ENCODE peak calls at places on chromosome 3, in four cellular contexts. I is body of pancreas; C is SJSA1; B is CD4-positive, alpha-beta T cell. V is an unnamed sample. For H3K27me3, the result is how much of the 10 kb centered on the place peaks cover.

GRCh38 chr3:38582941-38583645 is 66.4 kb downstream of the SCN5A start:
- DNase-seq in B (no peak), C (peak), I (no peak), V (no peak)

GRCh38 chr3:62248831-62249776 is 124.2 kb downstream of the FEZF2 start:
- DNase-seq in B (no peak), I (no peak), C (no peak), V (no peak)

GRCh38 chr3:186648851-186649250 is 8.7 kb downstream of the FETUB start:
- DNase-seq in C (no peak), I (no peak), B (no peak), V (no peak)

GRCh38 chr3:129107793-129108192 is 13.8 kb downstream of the RAB43 start:
- DNase-seq in C (no peak), B (no peak), I (no peak), V (no peak)

GRCh38 chr3:168094877-168095610 is 680 bp downstream of the GOLIM4 start:
- DNase-seq in B (no peak), I (peak), C (peak), V (peak)

GRCh38 chr3:140399853-140400252 is 278.0 kb upstream of the TRIM42 start:
- DNase-seq in B (no peak), I (no peak), C (no peak), V (no peak)

GRCh38 chr3:193052294-193052693 is 134.6 kb upstream of the MB21D2 start:
- DNase-seq in C (no peak), I (no peak), B (no peak), V (no peak)

GRCh38 chr3:57420007-57420406 is 124.1 kb downstream of the DNAH12 start:
- DNase-seq in B (no peak), I (no peak), C (no peak), V (no peak)

GRCh38 chr3:157026091-157026490 is 133.9 kb downstream of the CCNL1 start:
- DNase-seq in B (no peak), I (no peak), C (no peak), V (no peak)

GRCh38 chr3:126130981-126131750 is 47.2 kb upstream of the SLC41A3 start:
- DNase-seq in C (peak), B (no peak), I (peak), V (no peak)

GRCh38 chr3:4709336-4709735 is 216.2 kb downstream of the ITPR1 start:
- DNase-seq in B (no peak), I (no peak), C (no peak), V (no peak)

GRCh38 chr3:162641317-162641716 is 1144.7 kb downstream of the OTOL1 start:
- DNase-seq in C (no peak), I (no peak), B (no peak), V (no peak)

GRCh38 chr3:71548995-71549394 is 34.5 kb downstream of the FOXP1 start:
- DNase-seq in I (no peak), B (no peak), C (no peak), V (no peak)

GRCh38 chr3:99783009-99783573 is 34.6 kb upstream of the CMSS1 start:
- DNase-seq in I (no peak), C (peak), B (no peak), V (no peak)

GRCh38 chr3:72042397-72043211 is 257.7 kb upstream of the PROK2 start:
- DNase-seq in B (no peak), I (no peak), C (no peak), V (no peak)

GRCh38 chr3:159922861-159923312 is 65.7 kb upstream of the IL12A start:
- DNase-seq in C (no peak), I (no peak), B (no peak), V (no peak)

GRCh38 chr3:6862880-6863195 is 1.9 kb downstream of the GRM7 start:
- DNase-seq in C (no peak), B (no peak), I (no peak), V (no peak)

GRCh38 chr3:157119369-157119951 is 40.5 kb downstream of the CCNL1 start:
- DNase-seq in C (no peak), I (peak), B (no peak), V (no peak)

GRCh38 chr3:52204337-52205073 is 6.5 kb downstream of the ALAS1 start:
- DNase-seq in B (no peak), I (peak), C (no peak), V (peak)

GRCh38 chr3:11591006-11591360 is 52.7 kb downstream of the VGLL4 start:
- DNase-seq in C (no peak), B (no peak), I (no peak), V (no peak)

GRCh38 chr3:132034486-132035464 is at the start of gene CPNE4:
- DNase-seq in I (peak), B (peak), C (peak), V (peak)

GRCh38 chr3:139677341-139678155 is at the start of gene NMNAT3:
- DNase-seq in C (no peak), B (peak), I (peak), V (peak)

GRCh38 chr3:146679995-146680394 is 74.8 kb upstream of the PLSCR5 start:
- DNase-seq in B (no peak), C (no peak), I (no peak), V (no peak)

GRCh38 chr3:12978682-12979081 is 94.5 kb downstream of the IQSEC1 start:
- DNase-seq in I (no peak), C (no peak), B (no peak), V (no peak)

GRCh38 chr3:171974986-171975837 is 64.2 kb upstream of the FNDC3B start:
- DNase-seq in C (no peak), B (no peak), I (no peak), V (no peak)

GRCh38 chr3:13714251-13714916 is 165.5 kb downstream of the FBLN2 start:
- DNase-seq in I (no peak), C (peak), B (no peak), V (peak)

GRCh38 chr3:120554727-120555660 is 41.1 kb upstream of the NDUFB4 start:
- DNase-seq in B (no peak), C (no peak), I (no peak), V (no peak)

GRCh38 chr3:21672303-21672702 is 78.7 kb downstream of the ZNF385D start:
- DNase-seq in I (no peak), C (no peak), B (no peak), V (no peak)

GRCh38 chr3:52085883-52086282 is 29.5 kb upstream of the DUSP7 start:
- DNase-seq in B (no peak), I (no peak), C (no peak), V (no peak)

GRCh38 chr3:184485256-184485655 is 76.3 kb upstream of the EPHB3 start:
- DNase-seq in B (no peak), C (no peak), I (no peak), V (no peak)

GRCh38 chr3:71694358-71694999 is 30.7 kb downstream of the EIF4E3 start:
- DNase-seq in I (no peak), B (no peak), C (peak), V (no peak)

GRCh38 chr3:126959144-126959920 is 23.6 kb upstream of the PLXNA1 start:
- DNase-seq in C (no peak), I (no peak), B (no peak), V (no peak)

GRCh38 chr3:16883726-16884083 is 1.1 kb upstream of the PLCL2 start:
- DNase-seq in C (no peak), B (no peak), I (no peak), V (no peak)

GRCh38 chr3:16883057-16883725 is 1.6 kb upstream of the PLCL2 start:
- DNase-seq in C (no peak), B (no peak), I (no peak), V (no peak)

GRCh38 chr3:16884748-16885587 is at the start of gene PLCL2:
- DNase-seq in B (peak), C (no peak), I (peak), V (no peak)

GRCh38 chr3:16885588-16885903 is 791 bp downstream of the PLCL2 start:
- DNase-seq in B (no peak), C (no peak), I (no peak), V (no peak)

DNA sequence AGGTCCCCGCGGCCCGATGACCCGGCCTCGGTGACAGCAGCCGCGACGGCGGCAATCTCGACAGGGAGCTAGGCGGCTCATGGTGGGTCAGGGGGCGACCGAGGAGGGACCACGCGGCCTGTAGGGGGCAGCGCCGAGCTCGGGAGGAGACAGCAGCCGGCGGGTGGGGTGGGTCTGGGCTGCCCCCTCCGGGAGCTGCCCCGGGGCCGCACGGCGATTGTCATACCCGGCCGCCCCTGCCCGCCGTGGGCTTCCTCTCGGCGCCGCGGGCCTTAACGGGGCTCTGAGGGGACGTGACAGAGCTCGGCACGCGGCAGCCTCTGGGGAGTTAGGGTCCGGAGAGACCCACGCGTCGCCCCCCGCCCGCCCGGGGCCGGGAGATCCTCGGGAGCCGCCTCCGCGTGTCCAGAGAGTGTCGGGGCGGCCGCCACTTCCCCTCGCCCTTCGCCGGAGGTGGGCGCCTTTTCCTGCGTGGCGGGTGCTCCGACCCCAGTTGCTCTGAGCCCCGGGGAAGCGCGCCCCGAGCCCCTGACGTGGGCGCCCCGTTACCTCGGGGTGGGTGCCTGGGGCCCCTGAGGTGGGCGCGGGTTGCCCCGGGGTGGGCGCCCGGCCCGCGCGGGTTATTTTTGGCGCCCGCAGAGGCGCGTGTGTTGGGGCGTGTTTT is 539 bp upstream of the PLCL2 start:
- DNase-seq in C (peak), B (peak), I (peak), V (no peak)
- H3K27me3 ChIP-seq in C (under half), B (under half), I (under half), V (under half)

DNA sequence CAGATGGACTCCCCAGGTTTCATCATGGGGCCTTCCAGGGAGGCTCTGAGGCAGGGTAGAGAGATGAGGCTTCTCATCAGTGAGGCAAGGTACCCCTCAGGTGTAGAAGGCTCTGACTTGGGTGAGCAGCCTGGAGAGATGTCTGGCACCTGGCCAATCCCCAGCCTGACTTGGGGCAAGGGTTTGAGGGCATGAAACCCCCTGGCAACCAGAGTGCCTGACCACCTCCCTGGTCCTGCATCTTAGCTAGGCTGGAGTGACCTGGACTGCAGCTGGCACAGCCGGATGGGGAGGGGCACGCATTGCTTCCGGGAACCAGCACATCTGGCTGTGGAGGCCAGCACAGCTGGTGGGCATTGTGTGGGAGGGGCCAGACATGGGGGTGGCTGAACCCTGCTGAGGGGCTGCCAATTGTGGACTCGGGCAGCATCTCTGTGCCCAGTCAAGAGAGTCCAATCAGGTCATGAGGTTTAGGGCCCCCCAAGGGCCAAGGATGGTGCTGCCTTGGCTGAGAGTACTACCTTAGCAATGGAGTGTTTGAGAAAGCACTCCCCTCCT is 1.9 kb downstream of the ZBTB47 start:
- DNase-seq in B (no peak), I (peak), C (no peak), V (no peak)
- H3K27ac ChIP-seq in B (no peak), I (peak), C (peak), V (peak)

GRCh38 chr3:181709537-181710279 is 2.0 kb upstream of the SOX2 start:
- DNase-seq in I (peak), C (peak), B (no peak), V (peak)

GRCh38 chr3:181712190-181712504 is 422 bp downstream of the SOX2 start:
- DNase-seq in B (no peak), C (no peak), I (no peak), V (no peak)

GRCh38 chr3:181712505-181713299 is 977 bp downstream of the SOX2 start:
- DNase-seq in B (no peak), C (no peak), I (no peak), V (peak)

GRCh38 chr3:181711325-181712135 is at the start of gene SOX2:
- DNase-seq in I (peak), C (peak), B (no peak), V (peak)

GRCh38 chr3:181710581-181711255 is 1.0 kb upstream of the SOX2 start:
- DNase-seq in C (no peak), I (no peak), B (no peak), V (no peak)
- H3K27me3 ChIP-seq in C (under half), I (half or more), B (half or more), V (under half)

GRCh38 chr3:177589921-177590336 is 392.6 kb upstream of the TBL1XR1 start:
- DNase-seq in B (no peak), I (peak), C (peak), V (no peak)
- H3K27ac ChIP-seq in B (no peak), I (peak), C (peak), V (peak)

GRCh38 chr3:50341537-50341936 is 901 bp upstream of the RASSF1 start:
- DNase-seq in B (no peak), I (no peak), C (no peak), V (no peak)

GRCh38 chr3:50340404-50341329 is at the start of gene RASSF1:
- DNase-seq in I (peak), B (peak), C (no peak), V (no peak)

GRCh38 chr3:50341996-50342732 is 1.5 kb upstream of the RASSF1 start:
- DNase-seq in I (no peak), C (no peak), B (no peak), V (no peak)

GRCh38 chr3:50345008-50345407 is 524 bp downstream of the ZMYND10 start:
- DNase-seq in C (no peak), I (no peak), B (no peak), V (no peak)

GRCh38 chr3:50342818-50343633 is 2.4 kb upstream of the RASSF1 start:
- DNase-seq in I (no peak), B (no peak), C (no peak), V (no peak)
- H3K27me3 ChIP-seq in I (under half), B (under half), C (under half), V (under half)

GRCh38 chr3:42667523-42668402 is 14.3 kb downstream of the ZBTB47 start:
- DNase-seq in C (no peak), I (no peak), B (no peak), V (no peak)
- H3K27ac ChIP-seq in C (no peak), I (no peak), B (no peak), V (no peak)

V was measured in prostate gland.